ENCODE peak calls at places on chromosomes 12 and 14, in seven cellular contexts. L is AG04449, P is HFF-Myc, S is BE2C, R is GM12865, T is lower lobe of right lung, Z is lung. N is an unnamed sample.
A peak's percentile ranks its signal among the peaks of the same experiment; 100 is the strongest.

GRCh38 chr12:54571166-54571856 is 17.1 kb downstream of the PPP1R1A start:
- DNase-seq in Z (no peak), S (no peak), T (no peak), R (no peak), L (no peak), P (no peak), N (no peak)

GRCh38 chr12:114269153-114269552 is 136.8 kb downstream of the TBX5 start:
- DNase-seq in Z (no peak), T (no peak), S (no peak), L (no peak), P (no peak), R (peak; percentile 3), N (no peak)

GRCh38 chr12:106004289-106004688 is 134.5 kb downstream of the NUAK1 start:
- DNase-seq in S (no peak), Z (no peak), T (no peak), P (no peak), R (no peak), L (no peak), N (no peak)

GRCh38 chr12:88571543-88571942 is 8.7 kb downstream of the KITLG start:
- DNase-seq in R (no peak), T (no peak), P (no peak), Z (no peak), L (no peak), S (no peak), N (no peak)

GRCh38 chr14:47208434-47208833 is 467.0 kb downstream of the MDGA2 start:
- DNase-seq in Z (no peak), T (no peak), R (no peak), S (peak; percentile 30), L (no peak), P (no peak), N (no peak)

GRCh38 chr12:124586756-124587155 is 19.3 kb upstream of the NCOR2 start:
- DNase-seq in T (peak; percentile 40), L (no peak), Z (no peak), S (no peak), R (no peak), P (no peak), N (no peak)

GRCh38 chr12:91577586-91578539 is 395.2 kb upstream of the DCN start:
- DNase-seq in S (no peak), T (no peak), Z (no peak), R (peak; percentile 18), P (peak; percentile 3), L (no peak), N (no peak)

GRCh38 chr14:50353126-50353525 is 41.0 kb downstream of the DMAC2L start:
- DNase-seq in P (no peak), T (no peak), L (no peak), Z (no peak), S (no peak), R (no peak), N (no peak)

GRCh38 chr14:78254911-78255431 is 84.8 kb downstream of the NRXN3 start:
- DNase-seq in P (no peak), L (peak; percentile 33), T (no peak), Z (no peak), S (no peak), R (peak; percentile 18), N (peak; percentile 1)

GRCh38 chr14:89416002-89416995 is 734 bp downstream of the FOXN3 start:
- DNase-seq in Z (peak; percentile 100), T (peak; percentile 97), L (peak; percentile 93), P (peak; percentile 90), R (peak; percentile 99), S (peak; percentile 94), N (peak; percentile 96)

GRCh38 chr14:100903672-100904185 is at the start of gene RTL1:
- DNase-seq in Z (peak; percentile 9), R (no peak), S (no peak), P (no peak), T (no peak), L (no peak), N (no peak)

GRCh38 chr14:99794156-99794780 is 1.1 kb downstream of the EML1 start:
- DNase-seq in R (no peak), Z (no peak), T (no peak), L (no peak), P (no peak), S (no peak), N (no peak)
- H3K4me3 ChIP-seq in R (no peak overlapping the region), Z (no peak overlapping the region), T (peak overlapping the region; percentile 48), L (peak overlapping the region; percentile 64), P (peak overlapping the region; percentile 56), S (peak overlapping the region; percentile 79), N (peak overlapping the region; percentile 55)

DNA sequence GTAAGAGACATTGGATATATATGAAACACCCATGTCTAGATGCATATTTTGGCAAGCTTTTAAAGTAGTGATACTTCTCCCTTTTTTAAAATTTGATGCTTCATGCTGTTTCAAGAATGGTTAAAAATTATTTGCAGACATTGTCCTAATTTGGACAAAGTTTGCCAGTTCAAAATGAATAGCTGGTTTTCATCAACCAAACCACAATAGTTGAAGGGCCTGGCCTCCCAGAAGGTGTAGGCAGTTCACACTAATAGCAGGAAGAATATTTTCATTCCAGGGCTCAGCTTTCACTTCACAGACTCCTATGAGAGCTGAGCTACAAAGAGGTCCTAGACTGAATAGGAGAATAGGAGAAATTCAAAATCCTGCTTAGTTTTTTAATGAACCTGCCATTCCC is 78.7 kb downstream of the STXBP6 start:
- DNase-seq in P (no peak), Z (no peak), R (no peak), L (no peak), T (no peak), S (no peak), N (no peak)
- TF ChIP-seq CTCF in P (no peak), Z (no peak), R (no peak), L (no peak), T (no peak), S (no peak), N (no peak)

GRCh38 chr14:91412939-91413338 is 4.7 kb downstream of the CCDC88C start:
- DNase-seq in S (no peak), Z (no peak), T (no peak), L (no peak), R (peak; percentile 55), P (no peak), N (no peak)
- H3K4me3 ChIP-seq in S (no peak overlapping the region), Z (no peak overlapping the region), T (no peak overlapping the region), L (no peak overlapping the region), R (peak overlapping the region; percentile 87), P (no peak overlapping the region), N (no peak overlapping the region)

GRCh38 chr12:17592472-17592871 is 497.5 kb downstream of the RERGL start:
- DNase-seq in L (no peak), P (no peak), Z (no peak), S (no peak), R (no peak), T (no peak), N (no peak)

GRCh38 chr12:17591113-17591512 is 498.9 kb downstream of the RERGL start:
- DNase-seq in L (no peak), P (no peak), T (no peak), Z (no peak), S (no peak), R (no peak), N (no peak)

GRCh38 chr12:17593715-17594406 is 496.1 kb downstream of the RERGL start:
- DNase-seq in R (no peak), L (no peak), T (no peak), S (no peak), P (no peak), Z (no peak), N (no peak)

GRCh38 chr12:17588968-17589367 is 501.0 kb downstream of the RERGL start:
- DNase-seq in S (peak; percentile 16), L (no peak), P (no peak), Z (no peak), T (no peak), R (no peak), N (no peak)
- TF ChIP-seq CTCF in S (peak; percentile 60), L (no peak), P (no peak), Z (no peak), T (peak; percentile 13), R (peak; percentile 13), N (no peak)

DNA sequence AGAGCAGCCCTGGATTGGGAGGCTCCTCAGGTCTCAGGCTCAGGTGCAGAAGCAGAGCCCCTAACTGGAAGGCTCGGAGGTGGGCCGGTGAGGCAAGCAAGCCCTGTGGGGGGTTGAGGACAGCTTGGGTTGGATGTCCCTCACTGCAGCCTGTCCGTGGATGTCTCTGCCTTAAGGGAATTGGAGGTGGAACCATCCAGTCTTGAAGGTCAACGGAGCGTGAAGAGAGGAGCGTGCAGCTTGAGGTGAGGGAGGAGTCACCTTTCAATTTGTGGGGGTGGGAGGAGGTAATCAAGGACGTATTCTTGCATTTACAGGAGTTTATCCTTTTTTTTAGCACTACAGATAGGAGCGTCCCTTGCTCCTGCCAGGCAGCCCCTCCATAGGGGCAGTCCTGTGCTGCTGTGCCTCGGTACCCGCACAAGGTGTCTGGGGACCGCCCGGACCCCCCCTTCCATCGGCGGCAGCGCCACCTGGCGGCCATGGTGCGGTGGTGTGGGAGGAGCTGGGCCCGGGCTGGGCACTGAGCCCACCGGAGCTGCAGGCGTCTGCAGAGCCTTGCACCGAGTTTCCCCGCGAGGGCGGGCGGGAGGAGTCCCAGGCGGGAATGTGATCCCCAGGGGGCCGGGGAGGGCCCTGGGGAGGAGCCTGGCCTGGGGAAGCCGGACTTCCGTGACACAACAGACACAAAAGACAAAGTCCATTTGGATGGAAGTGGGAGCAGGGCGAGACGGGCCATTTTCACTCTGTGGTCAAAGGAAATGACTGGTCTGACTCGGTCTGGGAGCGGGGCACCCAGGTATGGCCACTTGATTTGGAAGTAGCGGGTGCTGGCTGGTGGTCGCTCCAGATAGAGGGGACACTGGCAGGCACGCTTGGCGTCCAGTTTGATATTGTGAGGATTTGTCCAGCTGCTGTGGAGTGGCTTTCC is 884 bp downstream of the DNAJC22 start:
- DNase-seq in T (peak; percentile 76), S (peak; percentile 89), Z (peak; percentile 70), L (no peak), R (peak; percentile 71), P (no peak), N (no peak)
- H3K4me3 ChIP-seq in T (peak overlapping the region; percentile 45), S (peak overlapping the region; percentile 58), Z (no peak overlapping the region), L (peak overlapping the region; percentile 47), R (peak overlapping the region; percentile 12), P (peak overlapping the region; percentile 34), N (peak overlapping the region; percentile 31)

GRCh38 chr12:6370994-6371754 is 4.2 kb downstream of the SCNN1A start:
- DNase-seq in S (no peak), R (no peak), Z (peak; percentile 79), T (peak; percentile 66), L (no peak), P (peak; percentile 30), N (no peak)
- TF ChIP-seq CTCF in S (peak; percentile 22), R (no peak), Z (no peak), T (no peak), L (peak; percentile 27), P (peak; percentile 26), N (peak; percentile 30)

GRCh38 chr14:69238883-69239282 is 21.1 kb upstream of the GALNT16 start:
- DNase-seq in Z (no peak), T (no peak), P (no peak), R (no peak), S (no peak), L (no peak), N (no peak)
- H3K4me3 ChIP-seq in Z (no peak overlapping the region), T (no peak overlapping the region), P (no peak overlapping the region), R (no peak overlapping the region), S (no peak overlapping the region), L (no peak overlapping the region), N (no peak overlapping the region)